ENCODE peak calls at places on chromosome 19, in eight cellular contexts. X is stimulated activated CD4-positive, alpha-beta T cell treated with anti-CD3 and anti-CD28 coated beads, Interleukin-1b, Interleukin-23, amount 100 ng/mL, for 24 hours; A is cerebellar nuclear complex; R is AG20443; Z is A673; G is stimulated activated CD8-positive, alpha-beta memory T cell treated with anti-CD3 and anti-CD28 coated beads, Interleukin-12 subunit alpha, Interleukin-12 subunit beta, amount 100 ng/mL, for 1 hour; H is mesendoderm; L is mucosa of descending colon. U is an unnamed sample.

GRCh38 chr19:47494729-47495128 is 10.7 kb upstream of the KPTN start:
- DNase-seq in R (no peak), A (no peak), H (no peak), Z (no peak), G (no peak), L (peak), X (no peak), U (no peak)

GRCh38 chr19:8815780-8816179 is 16.3 kb downstream of the ZNF558 start:
- DNase-seq in X (no peak), R (no peak), Z (no peak), L (no peak), G (no peak), H (no peak), A (no peak), U (no peak)

GRCh38 chr19:45920458-45920857 is 5.9 kb upstream of the NANOS2 start:
- DNase-seq in A (no peak), G (no peak), Z (no peak), L (no peak), H (no peak), R (no peak), X (no peak), U (peak)

GRCh38 chr19:7729831-7730285 is 2.1 kb downstream of the CLEC4G start:
- DNase-seq in H (no peak), R (no peak), A (no peak), Z (no peak), L (no peak), G (no peak), X (no peak), U (peak)

GRCh38 chr19:24032651-24033050 is 54.3 kb upstream of the ZNF254 start:
- DNase-seq in L (peak), X (no peak), G (no peak), Z (no peak), A (no peak), H (no peak), R (no peak), U (no peak)

GRCh38 chr19:3454656-3455392 is 25.5 kb downstream of the SMIM24 start:
- DNase-seq in G (no peak), Z (no peak), A (no peak), L (no peak), H (no peak), X (no peak), R (no peak), U (no peak)

GRCh38 chr19:35270381-35270811 is 1.6 kb downstream of the USF2 start:
- DNase-seq in X (no peak), Z (no peak), A (no peak), R (no peak), H (no peak), G (no peak), L (no peak), U (no peak)

GRCh38 chr19:2266183-2266993 is 10.2 kb upstream of the JSRP1 start:
- DNase-seq in G (no peak), A (peak), X (no peak), Z (no peak), L (peak), R (peak), H (no peak), U (peak)

GRCh38 chr19:41233748-41234240 is 14.8 kb downstream of the AXL start:
- DNase-seq in H (no peak), X (no peak), L (no peak), G (no peak), A (no peak), Z (no peak), R (no peak), U (no peak)

GRCh38 chr19:54190942-54191670 is at the start of gene TSEN34:
- DNase-seq in L (peak), G (peak), A (no peak), X (peak), H (peak), Z (peak), R (peak), U (no peak)

GRCh38 chr19:4103073-4103418 is 20.9 kb downstream of the MAP2K2 start:
- DNase-seq in G (no peak), H (no peak), L (no peak), R (peak), X (no peak), Z (no peak), A (no peak), U (no peak)

GRCh38 chr19:543912-544608 is at the start of gene GZMM:
- DNase-seq in X (peak), R (no peak), L (peak), G (peak), Z (peak), H (no peak), A (no peak), U (peak)

GRCh38 chr19:8194528-8195275 is 14.5 kb upstream of the CERS4 start:
- DNase-seq in X (no peak), L (peak), R (no peak), H (no peak), G (no peak), Z (no peak), A (no peak), U (no peak)

GRCh38 chr19:33524024-33524664 is 2.6 kb upstream of the PEPD start:
- DNase-seq in G (no peak), A (no peak), X (no peak), Z (no peak), L (no peak), H (no peak), R (peak), U (no peak)

GRCh38 chr19:15304140-15304705 is 28.1 kb downstream of the BRD4 start:
- DNase-seq in G (no peak), R (no peak), L (no peak), Z (no peak), H (no peak), X (no peak), A (no peak), U (no peak)

GRCh38 chr19:4870025-4870700 is 2.7 kb upstream of the PLIN3 start:
- DNase-seq in Z (peak), H (peak), R (peak), A (no peak), G (no peak), X (no peak), L (peak), U (no peak)

GRCh38 chr19:37594982-37595382 is 306 bp downstream of the ZNF540 start:
- DNase-seq in G (peak), X (no peak), L (peak), A (peak), R (peak), Z (no peak), H (no peak), U (peak)

GRCh38 chr19:47729799-47730520 is 15.4 kb upstream of the NOP53 start:
- DNase-seq in Z (peak), X (no peak), R (no peak), G (no peak), L (peak), H (peak), A (no peak), U (peak)

GRCh38 chr19:38034153-38034835 is 127.3 kb downstream of the SIPA1L3 start:
- DNase-seq in Z (peak), H (no peak), G (no peak), R (no peak), X (no peak), A (no peak), L (peak), U (peak)

GRCh38 chr19:11288349-11288748 is 7.6 kb upstream of the TSPAN16 start:
- DNase-seq in X (no peak), G (no peak), Z (no peak), H (no peak), R (peak), L (no peak), A (no peak), U (no peak)

GRCh38 chr19:40466219-40467006 is at the start of gene SPTBN4:
- DNase-seq in Z (no peak), X (peak), G (peak), A (no peak), R (no peak), L (no peak), H (no peak), U (peak)

GRCh38 chr19:30552593-30552992 is 180.4 kb downstream of the ZNF536 start:
- DNase-seq in A (no peak), G (no peak), R (no peak), Z (no peak), L (no peak), X (no peak), H (no peak), U (no peak)

GRCh38 chr19:18789883-18790565 is 1.1 kb downstream of the COMP start:
- DNase-seq in R (peak), L (no peak), Z (peak), H (peak), A (no peak), G (no peak), X (no peak), U (peak)

GRCh38 chr19:1945899-1946298 is 4.9 kb downstream of the CSNK1G2 start:
- DNase-seq in X (no peak), G (no peak), L (peak), R (peak), H (peak), Z (peak), A (no peak), U (peak)

GRCh38 chr19:3668331-3669133 is 31.7 kb downstream of the PIP5K1C start:
- DNase-seq in A (no peak), L (no peak), Z (no peak), G (no peak), X (no peak), R (no peak), H (no peak), U (no peak)

GRCh38 chr19:8926341-8926740 is 83.9 kb downstream of the MUC16 start:
- DNase-seq in H (no peak), X (no peak), A (no peak), Z (no peak), L (no peak), G (no peak), R (no peak), U (no peak)

GRCh38 chr19:14363203-14364097 is 17.8 kb upstream of the ADGRE5 start:
- DNase-seq in G (no peak), X (no peak), Z (peak), R (peak), L (peak), H (peak), A (no peak), U (peak)

GRCh38 chr19:50016225-50016807 is 8.9 kb downstream of the VRK3 start:
- DNase-seq in G (no peak), L (no peak), X (no peak), H (no peak), Z (no peak), R (no peak), A (no peak), U (no peak)

GRCh38 chr19:18999016-18999758 is 34.1 kb downstream of the SUGP2 start:
- DNase-seq in X (no peak), L (no peak), Z (no peak), R (no peak), A (no peak), H (no peak), G (no peak), U (no peak)

GRCh38 chr19:52112624-52113023 is 17.1 kb upstream of the ZNF841 start:
- DNase-seq in H (no peak), Z (no peak), X (no peak), R (no peak), G (no peak), A (no peak), L (no peak), U (no peak)